ENCODE peak calls at places on chromosomes 1 and 21, in nine cellular contexts. C, H, S, V, F, G, B, R and N are unnamed samples.

GRCh38 chr1:230992100-230992774 is 13.3 kb downstream of the ARV1 start:
- DNase-seq in C (no peak), H (peak; percentile 37), S (no peak), V (no peak), F (no peak), G (no peak), B (no peak), R (no peak), N (no peak)

GRCh38 chr1:28867850-28868249 is 46.5 kb upstream of the EPB41 start:
- DNase-seq in C (no peak), H (no peak), S (no peak), V (no peak), F (no peak), G (no peak), B (no peak), R (no peak), N (no peak)

GRCh38 chr1:244112646-244113045 is 61.6 kb downstream of the ZBTB18 start:
- DNase-seq in C (no peak), H (no peak), S (no peak), V (peak; percentile 55), F (peak; percentile 73), G (no peak), B (no peak), R (peak; percentile 78), N (no peak)

GRCh38 chr1:76337777-76338176 is 263.2 kb downstream of the ST6GALNAC3 start:
- DNase-seq in C (no peak), H (no peak), S (no peak), V (no peak), F (no peak), G (no peak), B (no peak), R (no peak), N (no peak)

GRCh38 chr1:2544093-2544874 is 11.9 kb upstream of the TNFRSF14 start:
- DNase-seq in C (no peak), H (no peak), S (no peak), V (no peak), F (no peak), G (no peak), B (no peak), R (no peak), N (no peak)

GRCh38 chr1:112371770-112372169 is 24.2 kb upstream of the CTTNBP2NL start:
- DNase-seq in C (no peak), H (no peak), S (no peak), V (no peak), F (no peak), G (no peak), B (no peak), R (no peak), N (no peak)

GRCh38 chr1:89610457-89610991 is 22.4 kb upstream of the LRRC8C start:
- DNase-seq in C (no peak), H (no peak), S (no peak), V (no peak), F (no peak), G (no peak), B (no peak), R (peak; percentile 23), N (no peak)

GRCh38 chr1:20426923-20427322 is 59.1 kb downstream of the CAMK2N1 start:
- DNase-seq in C (peak; percentile 11), H (no peak), S (no peak), V (peak; percentile 52), F (peak; percentile 77), G (no peak), B (peak; percentile 67), R (peak; percentile 50), N (peak; percentile 51)

GRCh38 chr1:60848583-60849188 is 233.7 kb upstream of the NFIA start:
- DNase-seq in C (no peak), H (no peak), S (no peak), V (peak; percentile 16), F (peak; percentile 34), G (peak; percentile 48), B (no peak), R (peak; percentile 85), N (no peak)

GRCh38 chr21:26043891-26044290 is 126.7 kb downstream of the APP start:
- DNase-seq in C (no peak), H (no peak), S (no peak), V (no peak), F (no peak), G (no peak), B (no peak), R (no peak), N (no peak)

GRCh38 chr1:14403961-14404645 is 194.4 kb upstream of the KAZN start:
- DNase-seq in C (no peak), H (no peak), S (no peak), V (no peak), F (no peak), G (no peak), B (no peak), R (no peak), N (no peak)

GRCh38 chr21:45076245-45076661 is 1.9 kb downstream of the ADARB1 start:
- DNase-seq in C (no peak), H (no peak), S (no peak), V (no peak), F (no peak), G (no peak), B (no peak), R (peak; percentile 32), N (no peak)

GRCh38 chr1:185279571-185279970 is 37.5 kb downstream of the IVNS1ABP start:
- DNase-seq in C (no peak), H (no peak), S (no peak), V (no peak), F (peak; percentile 19), G (no peak), B (no peak), R (no peak), N (peak; percentile 2)

GRCh38 chr1:43345119-43345518 is 7.5 kb downstream of the MPL start:
- DNase-seq in C (no peak), H (no peak), S (peak; percentile 11), V (no peak), F (no peak), G (no peak), B (no peak), R (peak; percentile 48), N (no peak)

GRCh38 chr1:234702342-234703000 is 92.5 kb upstream of the IRF2BP2 start:
- DNase-seq in C (no peak), H (no peak), S (peak; percentile 79), V (no peak), F (no peak), G (no peak), B (no peak), R (no peak), N (no peak)

GRCh38 chr1:203049576-203050180 is 23.4 kb downstream of the PPFIA4 start:
- DNase-seq in C (peak; percentile 45), H (no peak), S (no peak), V (no peak), F (no peak), G (no peak), B (no peak), R (no peak), N (no peak)

GRCh38 chr1:209831615-209832014 is 3.8 kb downstream of the UTP25 start:
- DNase-seq in C (no peak), H (no peak), S (no peak), V (no peak), F (no peak), G (no peak), B (no peak), R (no peak), N (no peak)

GRCh38 chr1:70353641-70354331 is 736 bp downstream of the ANKRD13C start:
- DNase-seq in C (peak; percentile 65), H (peak; percentile 39), S (no peak), V (no peak), F (peak; percentile 77), G (peak; percentile 23), B (peak; percentile 44), R (peak; percentile 51), N (peak; percentile 33)

GRCh38 chr1:66563094-66563800 is 29.3 kb downstream of the SGIP1 start:
- DNase-seq in C (no peak), H (no peak), S (no peak), V (peak; percentile 90), F (peak; percentile 62), G (no peak), B (peak; percentile 65), R (peak; percentile 84), N (peak; percentile 93)

GRCh38 chr1:240611619-240612490 is at the start of gene GREM2:
- DNase-seq in C (peak; percentile 74), H (peak; percentile 34), S (no peak), V (peak; percentile 83), F (peak; percentile 87), G (peak; percentile 86), B (peak; percentile 91), R (peak; percentile 75), N (peak; percentile 69)

GRCh38 chr1:174743654-174744561 is 255.8 kb upstream of the CACYBP start:
- DNase-seq in C (no peak), H (no peak), S (no peak), V (no peak), F (peak; percentile 13), G (peak; percentile 53), B (no peak), R (peak; percentile 40), N (no peak)

GRCh38 chr1:211527006-211527405 is 35.0 kb upstream of the RD3 start:
- DNase-seq in C (no peak), H (no peak), S (no peak), V (no peak), F (no peak), G (no peak), B (no peak), R (no peak), N (no peak)

GRCh38 chr1:158285756-158286241 is 3.9 kb upstream of the CD1C start:
- DNase-seq in C (no peak), H (peak; percentile 51), S (peak; percentile 74), V (no peak), F (no peak), G (no peak), B (no peak), R (no peak), N (no peak)
- H3K4me3 ChIP-seq in C (no peak overlapping the region), H (no peak overlapping the region), S (no peak overlapping the region), V (no peak overlapping the region), F (no peak overlapping the region), G (no peak overlapping the region), B (no peak overlapping the region), R (no peak overlapping the region), N (no peak overlapping the region)

DNA sequence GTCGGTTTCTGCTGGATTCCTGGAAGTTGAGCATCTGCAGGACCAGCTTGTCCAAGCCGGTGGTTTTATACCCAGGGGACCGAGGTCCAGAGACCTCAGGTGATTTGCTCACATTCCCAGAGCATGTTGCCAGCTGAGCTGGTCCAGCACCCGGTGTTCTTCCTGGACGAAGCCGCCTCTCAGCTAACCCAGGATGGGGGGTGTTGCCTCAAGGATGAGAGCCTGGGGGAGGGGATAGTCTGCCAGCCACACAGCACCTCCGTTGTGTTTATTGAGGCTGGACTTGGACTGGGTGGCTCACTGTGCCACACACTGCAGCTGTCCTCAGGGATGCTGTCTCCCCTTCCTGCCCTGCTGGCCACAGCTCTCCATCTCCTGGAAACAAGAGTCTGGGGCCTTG is 1.5 kb downstream of the TMEM201 start:
- DNase-seq in C (no peak), H (no peak), S (peak; percentile 58), V (no peak), F (no peak), G (no peak), B (no peak), R (no peak), N (no peak)
- H3K4me3 ChIP-seq in C (no peak overlapping the region), H (no peak overlapping the region), S (no peak overlapping the region), V (no peak overlapping the region), F (peak overlapping the region; percentile 52), G (no peak overlapping the region), B (no peak overlapping the region), R (no peak overlapping the region), N (peak overlapping the region; percentile 81)

GRCh38 chr1:1419812-1420653 is 1.0 kb downstream of the ANKRD65 start:
- DNase-seq in C (no peak), H (no peak), S (no peak), V (no peak), F (no peak), G (no peak), B (no peak), R (no peak), N (no peak)
- H3K4me3 ChIP-seq in C (peak overlapping the region; percentile 23), H (peak overlapping the region; percentile 49), S (peak overlapping the region; percentile 41), V (no peak overlapping the region), F (no peak overlapping the region), G (no peak overlapping the region), B (peak overlapping the region; percentile 11), R (no peak overlapping the region), N (no peak overlapping the region)

GRCh38 chr21:37594472-37594951 is 227.9 kb downstream of the DYRK1A start:
- DNase-seq in C (no peak), H (no peak), S (no peak), V (no peak), F (no peak), G (no peak), B (no peak), R (no peak), N (no peak)
- H3K4me3 ChIP-seq in C (no peak overlapping the region), H (no peak overlapping the region), S (no peak overlapping the region), V (no peak overlapping the region), F (no peak overlapping the region), G (no peak overlapping the region), B (no peak overlapping the region), R (no peak overlapping the region), N (no peak overlapping the region)